ENCODE peak calls at places on chromosomes 7 and 10, in nine cellular contexts. X is mammary epithelial cell, Z is fibroblast of lung, Y is HCT116, A is right atrium auricular region, B is BE2C, L is astrocyte of the cerebellum, K is mucosa of descending colon, V is left ventricle myocardium inferior. G is an unnamed sample.

GRCh38 chr10:98589007-98589406 is 142.3 kb upstream of the HPS1 start:
- DNase-seq in Z (no peak), K (no peak), Y (no peak), L (no peak), X (peak; percentile 75), A (no peak), V (no peak), B (no peak), G (peak; percentile 72)

GRCh38 chr7:7416031-7416968 is 119.4 kb downstream of the COL28A1 start:
- DNase-seq in A (no peak), X (peak; percentile 69), V (no peak), Z (peak; percentile 74), K (peak; percentile 71), Y (no peak), L (no peak), B (no peak), G (peak; percentile 87)

GRCh38 chr7:97342512-97342911 is 225.0 kb downstream of the SDHAF3 start:
- DNase-seq in Z (no peak), V (no peak), L (no peak), B (no peak), X (no peak), A (no peak), Y (no peak), K (peak; percentile 65), G (no peak)

GRCh38 chr10:114033566-114033965 is 10.1 kb upstream of the ADRB1 start:
- DNase-seq in L (no peak), Z (no peak), Y (no peak), A (no peak), B (no peak), X (no peak), K (no peak), V (no peak), G (peak; percentile 73)

GRCh38 chr7:25134360-25135010 is 9.4 kb upstream of the CYCS start:
- DNase-seq in L (no peak), X (no peak), A (no peak), V (no peak), Y (no peak), K (no peak), B (no peak), Z (no peak), G (no peak)

GRCh38 chr7:50281680-50282445 is 22.7 kb upstream of the IKZF1 start:
- DNase-seq in V (peak; percentile 26), B (no peak), Z (no peak), X (no peak), L (no peak), A (no peak), K (no peak), Y (no peak), G (no peak)

GRCh38 chr7:16606704-16607103 is 38.9 kb downstream of the ANKMY2 start:
- DNase-seq in A (no peak), Y (no peak), V (no peak), Z (no peak), X (no peak), L (no peak), B (no peak), K (no peak), G (no peak)

GRCh38 chr7:91083855-91084644 is 180.2 kb upstream of the FZD1 start:
- DNase-seq in V (peak; percentile 57), X (no peak), L (no peak), K (no peak), B (no peak), A (peak; percentile 63), Z (no peak), Y (no peak), G (no peak)

GRCh38 chr10:130512936-130513335 is 376.7 kb downstream of the GLRX3 start:
- DNase-seq in Y (no peak), B (no peak), Z (no peak), X (no peak), L (no peak), K (no peak), A (no peak), V (no peak), G (no peak)

GRCh38 chr10:32273326-32273725 is 73.6 kb downstream of the EPC1 start:
- DNase-seq in X (no peak), B (no peak), Y (no peak), A (no peak), Z (no peak), V (no peak), L (no peak), K (no peak), G (no peak)

GRCh38 chr10:93154531-93154930 is 80.8 kb downstream of the CYP26A1 start:
- DNase-seq in B (no peak), V (no peak), L (no peak), K (no peak), X (peak; percentile 70), Z (peak; percentile 26), A (no peak), Y (no peak), G (peak; percentile 12)

GRCh38 chr10:14617125-14617524 is 157.6 kb downstream of the FAM107B start:
- DNase-seq in V (no peak), X (no peak), L (no peak), K (no peak), B (no peak), Z (no peak), A (no peak), Y (no peak), G (peak; percentile 28)

GRCh38 chr7:151558575-151558974 is 38.9 kb upstream of the RHEB start:
- DNase-seq in V (no peak), Z (peak; percentile 73), X (no peak), K (no peak), L (no peak), B (no peak), A (no peak), Y (no peak), G (no peak)

DNA sequence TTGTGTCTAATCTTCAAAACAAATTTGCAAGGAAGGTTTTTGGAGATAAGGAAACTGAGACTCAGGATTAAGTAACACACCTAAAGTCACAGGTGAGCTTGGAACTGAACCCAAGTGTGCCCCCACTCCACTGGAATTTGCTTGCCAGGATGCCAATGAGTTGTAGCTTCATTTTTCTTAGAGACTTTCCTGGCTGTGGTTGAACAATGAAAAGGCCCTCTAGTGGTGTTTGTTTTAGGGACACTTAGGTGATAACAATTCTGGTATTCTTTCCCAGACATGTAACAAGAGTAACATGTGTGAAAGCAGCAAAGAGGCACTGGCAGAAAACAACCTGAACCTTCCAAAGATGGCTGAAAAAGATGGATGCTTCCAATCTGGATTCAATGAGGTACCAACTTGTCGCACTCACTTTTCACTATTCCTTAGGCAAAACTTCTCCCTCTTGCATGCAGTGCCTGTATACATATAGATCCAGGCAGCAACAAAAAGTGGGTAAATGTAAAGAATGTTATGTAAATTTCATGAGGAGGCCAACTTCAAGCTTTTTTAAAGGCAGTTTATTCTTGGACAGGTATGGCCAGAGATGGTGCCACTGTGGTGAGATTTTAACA is 1.5 kb downstream of the IL6 start:
- DNase-seq in L (peak; percentile 41), X (peak; percentile 46), Z (peak; percentile 64), A (no peak), V (no peak), B (no peak), Y (peak; percentile 55), K (no peak), G (peak; percentile 64)
- H3K4me3 ChIP-seq in L (no peak overlapping the region), X (no peak overlapping the region), Z (peak overlapping the region; percentile 66), A (no peak overlapping the region), V (peak overlapping the region; percentile 60), B (no peak overlapping the region), Y (no peak overlapping the region), K (no peak overlapping the region), G (no peak overlapping the region)

DNA sequence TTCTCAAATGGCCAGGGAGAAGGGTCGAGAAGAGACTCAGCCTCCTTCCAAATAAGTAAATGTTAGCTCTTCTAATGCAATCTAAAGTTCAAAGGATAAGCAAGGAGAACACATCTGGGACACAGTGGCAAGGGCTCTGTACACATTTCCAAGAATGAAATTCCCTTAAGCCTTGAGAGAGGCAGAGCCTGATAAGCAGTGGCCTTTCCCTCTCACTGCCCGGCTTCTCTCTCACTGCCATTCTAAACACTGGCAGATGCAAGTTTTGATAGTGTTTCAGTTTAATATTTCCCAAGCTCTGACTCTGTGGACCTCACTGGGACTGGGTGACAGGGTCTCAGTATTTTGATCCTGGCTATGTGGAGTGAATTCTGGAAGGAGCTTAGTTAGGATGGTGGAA is 35.1 kb upstream of the EXOC4 start:
- DNase-seq in L (no peak), B (no peak), X (no peak), Z (no peak), V (no peak), K (no peak), A (no peak), Y (no peak), G (no peak)
- TF ChIP-seq CTCF in L (no peak), B (no peak), X (no peak), Z (no peak), V (no peak), K (no peak), A (no peak), Y (no peak), G (no peak)

GRCh38 chr10:110762849-110763211 is 108.9 kb upstream of the PDCD4 start:
- DNase-seq in A (no peak), Z (no peak), K (no peak), X (no peak), L (no peak), B (no peak), Y (no peak), V (peak; percentile 54), G (no peak)
- H3K4me3 ChIP-seq in A (no peak overlapping the region), Z (no peak overlapping the region), K (no peak overlapping the region), X (no peak overlapping the region), L (no peak overlapping the region), B (no peak overlapping the region), Y (no peak overlapping the region), V (peak overlapping the region; percentile 41), G (no peak overlapping the region)

GRCh38 chr7:96329189-96329588 is 7.3 kb upstream of the SLC25A13 start:
- DNase-seq in B (no peak), V (no peak), L (no peak), Z (no peak), Y (no peak), X (no peak), K (no peak), A (no peak), G (no peak)
- TF ChIP-seq CTCF in B (no peak), V (no peak), L (no peak), Z (no peak), Y (no peak), X (no peak), K (no peak), A (no peak), G (no peak)

DNA sequence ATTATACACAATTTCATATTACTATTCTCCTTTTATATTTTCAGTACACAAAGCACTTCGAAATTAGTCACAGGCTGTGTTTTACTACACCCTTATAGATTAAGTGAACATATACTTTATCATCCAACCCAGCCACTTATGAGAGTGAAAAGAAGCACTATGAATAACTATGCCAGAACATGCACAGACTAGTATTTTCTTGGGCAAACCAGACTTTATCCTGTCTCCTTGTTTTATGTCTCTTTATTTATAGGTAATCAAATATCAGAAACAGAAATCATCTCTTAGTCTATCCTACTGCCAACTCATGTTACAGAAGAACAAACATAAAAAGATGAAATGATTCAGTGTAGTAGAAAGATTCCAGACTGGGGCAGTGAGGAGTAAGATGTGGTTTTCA is 171.8 kb downstream of the GRM3 start:
- DNase-seq in A (no peak), B (no peak), X (no peak), K (no peak), Z (no peak), V (no peak), Y (no peak), L (no peak), G (peak; percentile 33)
- H3K4me3 ChIP-seq in A (no peak overlapping the region), B (no peak overlapping the region), X (no peak overlapping the region), K (no peak overlapping the region), Z (no peak overlapping the region), V (no peak overlapping the region), Y (no peak overlapping the region), L (no peak overlapping the region), G (no peak overlapping the region)

G was measured in epithelial cell of esophagus.